ENCODE peak calls at places on chromosomes 16 and 17, in six cellular contexts. One of them, this sample, is unnamed.

GRCh38 chr17:64777413-64778101 is 115.5 kb upstream of the SMURF2 start:
- DNase-seq in H1: no peak
- DNase-seq in GM12878: no peak
- DNase-seq in HepG2: no peak
- DNase-seq in K562: no peak
- DNase-seq in SK-N-SH: peak; percentile 48
- DNase-seq in this sample: peak; percentile 50

GRCh38 chr16:54031107-54031760 is 255.4 kb downstream of the IRX3 start:
- DNase-seq in H1: no peak
- DNase-seq in GM12878: no peak
- DNase-seq in HepG2: no peak
- DNase-seq in K562: no peak
- DNase-seq in SK-N-SH: no peak
- DNase-seq in this sample: no peak

GRCh38 chr17:47862621-47863440 is 11.9 kb upstream of the SP6 start:
- DNase-seq in H1: no peak
- DNase-seq in GM12878: no peak
- DNase-seq in HepG2: no peak
- DNase-seq in K562: no peak
- DNase-seq in SK-N-SH: no peak
- DNase-seq in this sample: no peak

GRCh38 chr16:66458292-66458691 is 31.2 kb downstream of the BEAN1 start:
- DNase-seq in H1: no peak
- DNase-seq in GM12878: no peak
- DNase-seq in HepG2: no peak
- DNase-seq in K562: no peak
- DNase-seq in SK-N-SH: no peak
- DNase-seq in this sample: no peak

GRCh38 chr16:66618588-66618987 is 14.1 kb downstream of the CMTM3 start:
- DNase-seq in H1: no peak
- DNase-seq in GM12878: no peak
- DNase-seq in HepG2: no peak
- DNase-seq in K562: no peak
- DNase-seq in SK-N-SH: no peak
- DNase-seq in this sample: no peak

GRCh38 chr16:720507-720989 is 398 bp upstream of the ANTKMT start:
- DNase-seq in H1: no peak
- DNase-seq in GM12878: no peak
- DNase-seq in HepG2: no peak
- DNase-seq in K562: peak; percentile 62
- DNase-seq in SK-N-SH: peak; percentile 89
- DNase-seq in this sample: peak; percentile 61

GRCh38 chr17:39393732-39394131 is 7.7 kb downstream of the FBXL20 start:
- DNase-seq in H1: no peak
- DNase-seq in GM12878: no peak
- DNase-seq in HepG2: no peak
- DNase-seq in K562: no peak
- DNase-seq in SK-N-SH: no peak
- DNase-seq in this sample: no peak

GRCh38 chr17:63918305-63918704 is 334 bp downstream of the GH1 start:
- DNase-seq in H1: peak; percentile 71
- DNase-seq in GM12878: no peak
- DNase-seq in HepG2: no peak
- DNase-seq in K562: no peak
- DNase-seq in SK-N-SH: no peak
- DNase-seq in this sample: no peak

GRCh38 chr17:74427048-74427762 is 4.7 kb upstream of the GPRC5C start:
- DNase-seq in H1: no peak
- DNase-seq in GM12878: no peak
- DNase-seq in HepG2: peak; percentile 92
- DNase-seq in K562: no peak
- DNase-seq in SK-N-SH: no peak
- DNase-seq in this sample: no peak

GRCh38 chr17:40730974-40731373 is 24.2 kb downstream of the KRT25 start:
- DNase-seq in H1: no peak
- DNase-seq in GM12878: no peak
- DNase-seq in HepG2: no peak
- DNase-seq in K562: no peak
- DNase-seq in SK-N-SH: no peak
- DNase-seq in this sample: no peak

GRCh38 chr17:55576237-55576998 is 65.2 kb upstream of the SMIM36 start:
- DNase-seq in H1: no peak
- DNase-seq in GM12878: peak; percentile 8
- DNase-seq in HepG2: peak; percentile 28
- DNase-seq in K562: no peak
- DNase-seq in SK-N-SH: no peak
- DNase-seq in this sample: no peak

GRCh38 chr17:1197379-1197778 is 17.6 kb upstream of the ABR start:
- DNase-seq in H1: no peak
- DNase-seq in GM12878: no peak
- DNase-seq in HepG2: no peak
- DNase-seq in K562: no peak
- DNase-seq in SK-N-SH: no peak
- DNase-seq in this sample: no peak

GRCh38 chr16:1037934-1038257 is 34.7 kb upstream of the SSTR5 start:
- DNase-seq in H1: no peak
- DNase-seq in GM12878: no peak
- DNase-seq in HepG2: no peak
- DNase-seq in K562: no peak
- DNase-seq in SK-N-SH: no peak
- DNase-seq in this sample: no peak

GRCh38 chr16:23141959-23142740 is 7.1 kb downstream of the USP31 start:
- DNase-seq in H1: no peak
- DNase-seq in GM12878: no peak
- DNase-seq in HepG2: peak; percentile 84
- DNase-seq in K562: no peak
- DNase-seq in SK-N-SH: no peak
- DNase-seq in this sample: no peak

GRCh38 chr16:54655171-54655590 is 275.5 kb upstream of the IRX5 start:
- DNase-seq in H1: peak; percentile 52
- DNase-seq in GM12878: no peak
- DNase-seq in HepG2: no peak
- DNase-seq in K562: no peak
- DNase-seq in SK-N-SH: no peak
- DNase-seq in this sample: no peak

GRCh38 chr17:1643999-1644492 is 1.5 kb downstream of the SCARF1 start:
- DNase-seq in H1: no peak
- DNase-seq in GM12878: no peak
- DNase-seq in HepG2: no peak
- DNase-seq in K562: no peak
- DNase-seq in SK-N-SH: no peak
- DNase-seq in this sample: no peak

GRCh38 chr17:21425736-21426135 is 49.6 kb downstream of the KCNJ12 start:
- DNase-seq in H1: no peak
- DNase-seq in GM12878: no peak
- DNase-seq in HepG2: no peak
- DNase-seq in K562: no peak
- DNase-seq in SK-N-SH: no peak
- DNase-seq in this sample: no peak

GRCh38 chr16:24189941-24190340 is 66.2 kb upstream of the CACNG3 start:
- DNase-seq in H1: no peak
- DNase-seq in GM12878: no peak
- DNase-seq in HepG2: no peak
- DNase-seq in K562: no peak
- DNase-seq in SK-N-SH: no peak
- DNase-seq in this sample: no peak

GRCh38 chr17:59378621-59379194 is 47.3 kb downstream of the YPEL2 start:
- DNase-seq in H1: no peak
- DNase-seq in GM12878: no peak
- DNase-seq in HepG2: no peak
- DNase-seq in K562: no peak
- DNase-seq in SK-N-SH: no peak
- DNase-seq in this sample: no peak

GRCh38 chr16:52435573-52435972 is 111.4 kb downstream of the TOX3 start:
- DNase-seq in H1: no peak
- DNase-seq in GM12878: no peak
- DNase-seq in HepG2: no peak
- DNase-seq in K562: no peak
- DNase-seq in SK-N-SH: no peak
- DNase-seq in this sample: no peak

GRCh38 chr16:88102597-88102996 is 151.4 kb downstream of the BANP start:
- DNase-seq in H1: no peak
- DNase-seq in GM12878: no peak
- DNase-seq in HepG2: no peak
- DNase-seq in K562: no peak
- DNase-seq in SK-N-SH: peak; percentile 17
- DNase-seq in this sample: no peak

GRCh38 chr17:58327363-58328194 is 1.0 kb downstream of the TSPOAP1 start:
- DNase-seq in H1: no peak
- DNase-seq in GM12878: no peak
- DNase-seq in HepG2: no peak
- DNase-seq in K562: no peak
- DNase-seq in SK-N-SH: peak; percentile 44
- DNase-seq in this sample: no peak
- H3K27me3 ChIP-seq in H1: peaks cover 20% of the 10 kb centered on the region
- H3K27me3 ChIP-seq in GM12878: no peaks in the 10 kb centered on the region
- H3K27me3 ChIP-seq in HepG2: peaks cover 20% of the 10 kb centered on the region
- H3K27me3 ChIP-seq in K562: no peaks in the 10 kb centered on the region
- H3K27me3 ChIP-seq in SK-N-SH: peaks cover 21% of the 10 kb centered on the region
- H3K27me3 ChIP-seq in this sample: no peaks in the 10 kb centered on the region

GRCh38 chr17:9802294-9802693 is 10.9 kb upstream of the DHRS7C start:
- DNase-seq in H1: no peak
- DNase-seq in GM12878: no peak
- DNase-seq in HepG2: no peak
- DNase-seq in K562: no peak
- DNase-seq in SK-N-SH: no peak
- DNase-seq in this sample: no peak
- TF ChIP-seq GABPA in H1: no peak
- TF ChIP-seq GABPA in GM12878: no peak
- TF ChIP-seq GABPA in HepG2: no peak
- TF ChIP-seq GABPA in K562: no peak
- TF ChIP-seq GABPA in SK-N-SH: no peak
- TF ChIP-seq GABPA in this sample: no peak

DNA sequence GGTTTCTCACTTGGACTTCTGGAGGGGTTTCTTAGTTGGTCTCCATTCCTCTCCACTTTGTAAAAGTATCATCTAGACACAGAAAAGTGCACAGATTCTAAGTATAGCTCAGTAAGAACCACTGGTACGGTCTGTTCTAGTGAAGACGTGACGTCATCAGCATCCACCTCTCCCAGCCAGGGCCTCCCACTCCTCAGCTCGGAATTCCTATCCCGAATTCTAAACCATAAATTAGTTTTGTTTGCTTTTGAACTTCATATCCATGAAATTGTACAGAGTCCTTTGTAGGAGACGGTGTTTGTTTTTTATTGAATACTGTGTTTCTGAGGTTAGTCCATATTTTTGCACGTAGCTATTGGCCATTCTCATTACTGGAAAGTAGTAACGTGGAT is 25.5 kb downstream of the FOXK2 start:
- DNase-seq in H1: no peak
- DNase-seq in GM12878: no peak
- DNase-seq in HepG2: no peak
- DNase-seq in K562: no peak
- DNase-seq in SK-N-SH: no peak
- DNase-seq in this sample: no peak
- TF ChIP-seq POLR2AphosphoS5 in H1: no peak
- TF ChIP-seq POLR2AphosphoS5 in GM12878: no peak
- TF ChIP-seq POLR2AphosphoS5 in HepG2: no peak
- TF ChIP-seq POLR2AphosphoS5 in K562: no peak
- TF ChIP-seq POLR2AphosphoS5 in SK-N-SH: no peak
- TF ChIP-seq POLR2AphosphoS5 in this sample: no peak

DNA sequence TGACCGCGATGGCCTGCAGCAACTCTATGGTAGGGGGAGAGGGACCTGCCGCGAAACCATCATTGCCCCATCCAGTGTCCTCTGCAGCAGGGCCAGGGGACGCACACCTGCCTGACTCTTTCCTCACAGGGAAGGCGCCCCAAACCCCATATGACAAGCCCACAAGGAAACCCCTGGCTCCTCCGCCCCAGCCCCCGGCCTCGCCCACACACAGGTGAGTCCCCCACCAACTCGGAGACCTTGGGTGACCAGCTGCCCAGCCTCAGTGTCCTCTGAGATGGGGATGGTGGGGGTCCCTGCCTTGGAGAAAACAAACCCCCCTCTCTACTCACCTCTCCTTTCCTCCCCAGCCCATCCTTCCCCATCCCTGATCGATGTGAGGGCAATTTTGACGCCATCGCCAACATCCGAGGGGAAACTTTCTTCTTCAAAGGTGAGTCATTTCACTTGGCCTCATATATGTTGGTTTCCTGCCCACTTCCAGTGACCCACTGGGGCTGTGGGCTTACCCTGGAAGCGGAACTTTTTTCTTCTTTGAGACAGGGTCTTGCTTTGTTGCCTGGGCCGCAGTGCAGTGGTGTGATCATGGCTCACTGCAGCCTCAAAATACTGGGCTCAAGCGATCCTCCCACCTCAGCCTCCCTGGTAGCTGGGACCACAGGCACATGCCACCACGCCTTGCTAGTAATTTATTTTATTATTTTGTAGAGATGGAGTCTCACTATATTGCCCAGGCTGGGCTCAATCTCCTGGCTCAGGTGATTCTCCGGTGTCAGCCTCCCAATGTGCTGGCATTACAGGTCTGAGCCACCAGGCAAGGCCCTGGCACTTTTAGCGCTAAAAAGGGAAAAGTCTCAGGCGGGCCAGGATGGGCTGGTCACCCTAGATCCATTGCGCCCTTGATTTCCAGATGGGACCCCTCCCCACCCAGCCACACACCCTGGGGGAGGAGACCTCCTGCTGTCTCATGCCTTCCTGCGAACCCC is 8.0 kb upstream of the IL32 start:
- DNase-seq in H1: no peak
- DNase-seq in GM12878: no peak
- DNase-seq in HepG2: no peak
- DNase-seq in K562: no peak
- DNase-seq in SK-N-SH: no peak
- DNase-seq in this sample: no peak
- H3K27me3 ChIP-seq in H1: no peaks in the 10 kb centered on the region
- H3K27me3 ChIP-seq in GM12878: no peaks in the 10 kb centered on the region
- H3K27me3 ChIP-seq in HepG2: no peaks in the 10 kb centered on the region
- H3K27me3 ChIP-seq in K562: no peaks in the 10 kb centered on the region
- H3K27me3 ChIP-seq in SK-N-SH: no peaks in the 10 kb centered on the region
- H3K27me3 ChIP-seq in this sample: no peaks in the 10 kb centered on the region

DNA sequence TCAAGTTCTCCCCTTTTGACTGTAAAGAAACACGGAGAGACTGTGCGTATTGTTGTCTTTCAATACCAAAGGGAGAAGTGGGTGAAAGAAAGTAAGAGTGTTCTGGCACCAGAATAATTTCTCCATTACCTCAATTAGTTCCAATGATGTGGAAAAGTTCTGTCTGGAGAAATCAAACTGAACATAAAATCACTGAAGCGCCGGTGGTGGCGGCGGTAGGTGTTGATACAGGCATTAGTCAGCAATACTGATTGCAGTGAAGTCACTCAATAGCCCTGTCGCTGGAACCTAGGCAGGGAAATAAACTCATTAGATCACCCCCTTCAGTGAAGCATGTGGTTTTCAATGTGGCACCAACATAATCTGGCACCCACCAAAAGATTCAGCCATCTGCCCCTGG is 274.3 kb upstream of the SOX9 start:
- DNase-seq in H1: no peak
- DNase-seq in GM12878: no peak
- DNase-seq in HepG2: no peak
- DNase-seq in K562: no peak
- DNase-seq in SK-N-SH: no peak
- DNase-seq in this sample: no peak
- TF ChIP-seq GABPA in H1: no peak
- TF ChIP-seq GABPA in GM12878: no peak
- TF ChIP-seq GABPA in HepG2: no peak
- TF ChIP-seq GABPA in K562: no peak
- TF ChIP-seq GABPA in SK-N-SH: no peak
- TF ChIP-seq GABPA in this sample: no peak

This sample was measured in HL-60.